ENCODE peak calls at places on chromosomes 6 and 20, in four cellular contexts. X, Y, W and K are unnamed samples.
A peak's percentile ranks its signal among the peaks of the same experiment; 100 is the strongest.

GRCh38 chr6:170249817-170250216 is 41.1 kb downstream of the DLL1 start:
- DNase-seq in Y (no peak), X (no peak), W (no peak), K (no peak)

GRCh38 chr20:4661191-4661590 is 60.5 kb upstream of the PRND start:
- DNase-seq in X (no peak), W (no peak), Y (no peak), K (no peak)

GRCh38 chr6:166221636-166222035 is 54.0 kb upstream of the TBXT start:
- DNase-seq in W (no peak), X (no peak), Y (no peak), K (no peak)

GRCh38 chr6:28496099-28496779 is 19.4 kb downstream of the GPX6 start:
- DNase-seq in Y (peak; percentile 6), X (no peak), W (no peak), K (no peak)

GRCh38 chr20:12411246-12411940 is 493.7 kb downstream of the BTBD3 start:
- DNase-seq in Y (no peak), W (no peak), X (no peak), K (no peak)

GRCh38 chr6:120355822-120356221 is 978.5 kb downstream of the TBC1D32 start:
- DNase-seq in W (no peak), Y (peak; percentile 34), X (no peak), K (no peak)

GRCh38 chr6:11139051-11139960 is 27.8 kb upstream of the ERVFRD-1 start:
- DNase-seq in Y (peak; percentile 73), X (no peak), W (peak; percentile 72), K (no peak)

GRCh38 chr6:104639671-104640070 is 220.0 kb downstream of the HACE1 start:
- DNase-seq in Y (peak; percentile 47), W (peak; percentile 43), X (no peak), K (peak; percentile 17)

GRCh38 chr20:1341561-1342265 is 12.8 kb upstream of the SDCBP2 start:
- DNase-seq in W (peak; percentile 80), Y (peak; percentile 88), X (no peak), K (peak; percentile 29)

DNA sequence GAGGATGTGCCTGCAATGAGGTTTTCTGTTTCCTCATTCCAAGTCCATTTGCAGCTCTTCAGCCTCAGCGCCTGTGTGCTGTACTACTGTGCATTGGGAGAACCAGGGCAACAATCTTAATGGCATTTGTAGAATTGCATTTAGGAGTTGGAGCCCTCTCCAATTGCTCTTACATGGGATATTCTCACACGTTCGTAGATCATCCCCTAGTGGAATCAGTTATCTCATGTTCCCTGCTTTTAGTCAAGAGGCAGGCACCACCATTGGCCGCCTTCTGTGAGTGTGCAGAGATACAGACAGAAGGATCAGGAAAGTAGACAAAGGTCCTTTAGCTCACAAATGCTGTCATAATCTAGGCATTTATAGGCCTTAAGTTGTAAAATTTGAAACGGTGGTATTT is 84.2 kb upstream of the RGS17 start:
- DNase-seq in X (no peak), W (no peak), Y (peak; percentile 9), K (no peak)
- TF ChIP-seq CTCF in X (no peak), W (no peak), Y (no peak), K (no peak)

DNA sequence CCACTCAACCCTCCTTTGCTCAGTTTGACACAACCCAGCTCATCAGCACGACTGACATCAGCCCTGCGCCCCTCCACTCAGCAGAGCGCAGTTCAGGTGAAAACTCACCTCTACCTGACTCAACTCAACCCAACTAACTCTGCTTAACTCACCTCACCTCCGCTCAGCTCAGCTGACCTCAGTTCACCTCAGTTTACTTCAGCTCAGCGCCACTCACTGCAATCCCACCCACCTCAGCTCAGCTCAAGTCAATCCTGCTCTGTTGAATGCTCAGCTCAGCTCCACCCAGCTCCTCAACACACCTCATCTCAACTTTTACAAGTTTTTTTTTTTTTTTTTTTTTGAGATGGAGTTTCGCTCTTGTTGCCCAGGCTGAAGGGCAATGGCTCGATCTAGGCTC is 39.6 kb downstream of the CEBPB start:
- DNase-seq in Y (no peak), W (no peak), X (no peak), K (no peak)
- H3K4me3 ChIP-seq in Y (no peak overlapping the region), W (no peak overlapping the region), X (no peak overlapping the region), K (no peak overlapping the region)

GRCh38 chr6:158033751-158034702 is 52.4 kb downstream of the SYNJ2 start:
- DNase-seq in W (no peak), X (peak; percentile 74), Y (no peak), K (no peak)
- TF ChIP-seq CTCF in W (no peak), X (no peak), Y (no peak), K (no peak)

DNA sequence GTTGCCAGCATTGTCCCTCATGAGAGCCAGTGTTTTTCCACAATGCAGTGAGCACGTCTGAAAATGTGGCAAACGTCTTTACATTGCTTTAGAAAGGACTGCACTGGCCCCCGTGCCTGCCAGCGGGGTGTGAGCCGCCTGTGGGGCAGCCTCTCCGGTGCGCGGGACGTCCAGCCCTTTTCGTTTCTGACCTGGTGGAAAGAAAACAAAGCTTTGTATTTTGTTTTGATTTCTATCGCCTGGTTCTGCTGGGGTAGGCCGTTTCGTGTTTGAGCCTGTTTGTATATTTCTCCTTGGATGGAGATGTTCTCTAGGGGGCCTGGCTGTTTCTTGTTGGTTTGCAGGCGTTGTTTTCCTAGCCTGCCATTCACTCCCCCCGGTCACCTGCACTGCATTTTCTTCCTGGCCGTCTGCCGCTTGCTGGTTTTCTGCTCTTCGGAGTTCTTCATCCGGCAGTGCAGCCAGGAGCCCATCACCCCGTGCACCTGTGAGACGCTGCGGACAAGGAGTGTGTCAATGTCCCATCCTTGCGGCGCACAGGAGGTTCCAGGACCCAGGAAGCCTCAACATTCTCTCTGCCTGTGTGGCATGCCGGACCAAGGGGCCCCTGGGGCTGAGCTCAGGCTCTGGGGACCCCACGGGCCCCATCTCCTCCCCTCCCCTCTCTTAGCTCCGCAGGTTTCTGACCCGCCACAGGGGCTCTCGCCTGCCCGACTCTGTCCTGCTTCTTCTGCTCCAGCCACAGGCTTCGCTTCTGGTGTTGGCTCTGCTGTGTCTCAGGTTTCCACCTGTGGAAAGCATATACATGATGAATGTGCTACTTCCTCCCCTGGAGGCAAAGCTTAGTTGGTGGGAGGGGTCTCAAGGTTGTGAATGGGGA is 100.6 kb downstream of the CDH4 start:
- DNase-seq in W (no peak), Y (no peak), X (no peak), K (no peak)
- H3K4me3 ChIP-seq in W (no peak overlapping the region), Y (no peak overlapping the region), X (no peak overlapping the region), K (no peak overlapping the region)

GRCh38 chr20:56249244-56249955 is 868 bp downstream of the MC3R start:
- DNase-seq in Y (no peak), W (no peak), X (peak; percentile 9), K (no peak)
- TF ChIP-seq CTCF in Y (peak; percentile 17), W (peak; percentile 21), X (peak; percentile 31), K (peak; percentile 32)

DNA sequence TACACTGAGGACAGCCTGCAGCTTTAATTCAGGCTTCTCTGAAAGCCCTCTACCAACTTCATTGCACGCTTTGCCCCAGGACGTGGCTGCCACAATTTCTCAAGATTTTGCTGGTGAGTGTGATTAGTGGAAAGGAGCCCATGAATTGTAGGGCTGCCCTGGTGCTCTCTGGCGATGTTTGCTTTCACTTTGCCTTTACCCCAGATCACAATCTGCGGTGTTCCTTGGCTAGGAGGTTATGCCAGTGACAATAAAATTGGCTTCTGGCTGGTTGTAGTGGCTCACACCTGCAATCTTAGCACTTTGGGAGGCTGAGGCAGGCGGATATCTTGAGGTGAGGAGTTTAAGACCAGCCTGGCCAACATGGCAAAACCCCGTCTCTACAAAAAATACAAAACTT is 139.3 kb downstream of the FOXC1 start:
- DNase-seq in X (no peak), Y (no peak), W (no peak), K (no peak)
- H3K4me3 ChIP-seq in X (no peak overlapping the region), Y (no peak overlapping the region), W (no peak overlapping the region), K (no peak overlapping the region)

GRCh38 chr6:111481836-111482235 is 1.2 kb downstream of the REV3L start:
- DNase-seq in W (peak; percentile 11), Y (no peak), X (no peak), K (no peak)

GRCh38 chr6:111480988-111481830 is 1.8 kb downstream of the REV3L start:
- DNase-seq in Y (peak; percentile 32), X (no peak), W (peak; percentile 30), K (no peak)

GRCh38 chr6:111483736-111484654 is 977 bp upstream of the REV3L start:
- DNase-seq in X (peak; percentile 96), Y (peak; percentile 99), W (peak; percentile 97), K (peak; percentile 96)

GRCh38 chr6:111482959-111483735 is at the start of gene REV3L:
- DNase-seq in X (peak; percentile 91), Y (peak; percentile 93), W (peak; percentile 84), K (no peak)

GRCh38 chr6:111482236-111482958 is 621 bp downstream of the REV3L start:
- DNase-seq in Y (peak; percentile 68), W (peak; percentile 28), X (peak; percentile 50), K (no peak)
- TF ChIP-seq CTCF in Y (no peak), W (no peak), X (peak; percentile 12), K (no peak)

GRCh38 chr6:56482525-56482924 is 160.2 kb downstream of the DST start:
- DNase-seq in Y (no peak), X (peak; percentile 58), W (no peak), K (no peak)

GRCh38 chr6:56486681-56487080 is 156.0 kb downstream of the DST start:
- DNase-seq in X (no peak), W (no peak), Y (peak; percentile 37), K (no peak)

GRCh38 chr6:56483929-56484328 is 158.8 kb downstream of the DST start:
- DNase-seq in Y (peak; percentile 21), W (peak; percentile 86), X (no peak), K (no peak)

GRCh38 chr6:56481957-56482356 is 160.7 kb downstream of the DST start:
- DNase-seq in Y (no peak), W (no peak), X (no peak), K (no peak)

DNA sequence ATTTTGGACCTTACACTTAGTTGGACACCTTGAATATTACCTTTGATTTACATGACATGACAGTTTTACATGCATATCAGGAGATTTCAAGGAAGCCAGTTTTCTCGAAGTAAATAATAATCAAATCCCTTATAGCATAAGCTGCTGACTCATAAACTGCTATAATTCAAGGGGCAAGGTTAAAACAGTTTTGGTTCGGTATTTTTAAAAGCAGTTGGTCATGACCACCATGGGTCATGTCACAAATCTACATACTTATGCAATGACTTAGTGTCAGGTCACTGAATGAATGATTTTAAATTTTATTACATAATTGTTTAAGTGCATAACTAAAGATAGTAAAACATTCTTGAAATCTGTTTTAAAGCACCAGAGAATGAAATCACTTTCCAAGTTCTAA is 158.0 kb downstream of the DST start:
- DNase-seq in Y (peak; percentile 74), X (no peak), W (peak; percentile 81), K (no peak)
- H3K4me3 ChIP-seq in Y (no peak overlapping the region), X (no peak overlapping the region), W (no peak overlapping the region), K (no peak overlapping the region)